ENCODE peak calls at places on chromosomes 7 and 10, in nine cellular contexts. One of them, this sample, is unnamed.

GRCh38 chr10:17098012-17098411 is 31.6 kb downstream of the CUBN start:
- DNase-seq in stimulated activated CD8-positive, alpha-beta memory T cell treated with anti-CD3 and anti-CD28 coated beads, Interleukin-15, amount 100 ng/mL, for 24 hours: no peak
- DNase-seq in right lobe of liver: no peak
- DNase-seq in NCI-H1092: no peak
- DNase-seq in T-cell: no peak
- DNase-seq in psoas muscle: no peak
- DNase-seq in H9: no peak
- DNase-seq in foreskin fibroblast: no peak
- DNase-seq in progenitor cell of endocrine pancreas: no peak
- DNase-seq in this sample: no peak

GRCh38 chr10:71326464-71326881 is 7.4 kb downstream of the SLC29A3 start:
- DNase-seq in stimulated activated CD8-positive, alpha-beta memory T cell treated with anti-CD3 and anti-CD28 coated beads, Interleukin-15, amount 100 ng/mL, for 24 hours: no peak
- DNase-seq in right lobe of liver: no peak
- DNase-seq in NCI-H1092: peak; percentile 87
- DNase-seq in T-cell: no peak
- DNase-seq in psoas muscle: no peak
- DNase-seq in H9: no peak
- DNase-seq in foreskin fibroblast: no peak
- DNase-seq in progenitor cell of endocrine pancreas: no peak
- DNase-seq in this sample: no peak

GRCh38 chr7:81956520-81956919 is 186.7 kb upstream of the HGF start:
- DNase-seq in stimulated activated CD8-positive, alpha-beta memory T cell treated with anti-CD3 and anti-CD28 coated beads, Interleukin-15, amount 100 ng/mL, for 24 hours: no peak
- DNase-seq in right lobe of liver: no peak
- DNase-seq in NCI-H1092: no peak
- DNase-seq in T-cell: no peak
- DNase-seq in psoas muscle: no peak
- DNase-seq in H9: no peak
- DNase-seq in foreskin fibroblast: peak; percentile 76
- DNase-seq in progenitor cell of endocrine pancreas: no peak
- DNase-seq in this sample: no peak

GRCh38 chr7:29878081-29878688 is 71.9 kb downstream of the WIPF3 start:
- DNase-seq in stimulated activated CD8-positive, alpha-beta memory T cell treated with anti-CD3 and anti-CD28 coated beads, Interleukin-15, amount 100 ng/mL, for 24 hours: no peak
- DNase-seq in right lobe of liver: no peak
- DNase-seq in NCI-H1092: peak; percentile 28
- DNase-seq in T-cell: no peak
- DNase-seq in psoas muscle: no peak
- DNase-seq in H9: no peak
- DNase-seq in foreskin fibroblast: peak; percentile 72
- DNase-seq in progenitor cell of endocrine pancreas: no peak
- DNase-seq in this sample: peak; percentile 6

GRCh38 chr10:49173848-49174247 is 14.3 kb downstream of the TMEM273 start:
- DNase-seq in stimulated activated CD8-positive, alpha-beta memory T cell treated with anti-CD3 and anti-CD28 coated beads, Interleukin-15, amount 100 ng/mL, for 24 hours: no peak
- DNase-seq in right lobe of liver: no peak
- DNase-seq in NCI-H1092: no peak
- DNase-seq in T-cell: no peak
- DNase-seq in psoas muscle: no peak
- DNase-seq in H9: no peak
- DNase-seq in foreskin fibroblast: no peak
- DNase-seq in progenitor cell of endocrine pancreas: no peak
- DNase-seq in this sample: no peak

GRCh38 chr10:72730462-72730861 is 38.5 kb downstream of the MCU start:
- DNase-seq in stimulated activated CD8-positive, alpha-beta memory T cell treated with anti-CD3 and anti-CD28 coated beads, Interleukin-15, amount 100 ng/mL, for 24 hours: no peak
- DNase-seq in right lobe of liver: no peak
- DNase-seq in NCI-H1092: no peak
- DNase-seq in T-cell: no peak
- DNase-seq in psoas muscle: no peak
- DNase-seq in H9: no peak
- DNase-seq in foreskin fibroblast: peak; percentile 59
- DNase-seq in progenitor cell of endocrine pancreas: no peak
- DNase-seq in this sample: no peak

GRCh38 chr7:106653488-106653887 is 7.5 kb downstream of the CCDC71L start:
- DNase-seq in stimulated activated CD8-positive, alpha-beta memory T cell treated with anti-CD3 and anti-CD28 coated beads, Interleukin-15, amount 100 ng/mL, for 24 hours: no peak
- DNase-seq in right lobe of liver: no peak
- DNase-seq in NCI-H1092: no peak
- DNase-seq in T-cell: no peak
- DNase-seq in psoas muscle: no peak
- DNase-seq in H9: no peak
- DNase-seq in foreskin fibroblast: no peak
- DNase-seq in progenitor cell of endocrine pancreas: no peak
- DNase-seq in this sample: no peak

GRCh38 chr7:112422842-112423496 is 27.3 kb upstream of the IFRD1 start:
- DNase-seq in stimulated activated CD8-positive, alpha-beta memory T cell treated with anti-CD3 and anti-CD28 coated beads, Interleukin-15, amount 100 ng/mL, for 24 hours: no peak
- DNase-seq in right lobe of liver: peak; percentile 55
- DNase-seq in NCI-H1092: no peak
- DNase-seq in T-cell: no peak
- DNase-seq in psoas muscle: peak; percentile 90
- DNase-seq in H9: peak; percentile 83
- DNase-seq in foreskin fibroblast: peak; percentile 97
- DNase-seq in progenitor cell of endocrine pancreas: no peak
- DNase-seq in this sample: no peak

GRCh38 chr7:85829176-85829575 is 642.3 kb upstream of the SEMA3D start:
- DNase-seq in stimulated activated CD8-positive, alpha-beta memory T cell treated with anti-CD3 and anti-CD28 coated beads, Interleukin-15, amount 100 ng/mL, for 24 hours: no peak
- DNase-seq in right lobe of liver: no peak
- DNase-seq in NCI-H1092: no peak
- DNase-seq in T-cell: no peak
- DNase-seq in psoas muscle: no peak
- DNase-seq in H9: no peak
- DNase-seq in foreskin fibroblast: no peak
- DNase-seq in progenitor cell of endocrine pancreas: no peak
- DNase-seq in this sample: no peak

GRCh38 chr10:116316533-116316932 is 7.7 kb upstream of the CCDC172 start:
- DNase-seq in stimulated activated CD8-positive, alpha-beta memory T cell treated with anti-CD3 and anti-CD28 coated beads, Interleukin-15, amount 100 ng/mL, for 24 hours: no peak
- DNase-seq in right lobe of liver: no peak
- DNase-seq in NCI-H1092: no peak
- DNase-seq in T-cell: no peak
- DNase-seq in psoas muscle: no peak
- DNase-seq in H9: no peak
- DNase-seq in foreskin fibroblast: no peak
- DNase-seq in progenitor cell of endocrine pancreas: no peak
- DNase-seq in this sample: no peak

GRCh38 chr10:66925896-66926719 is at the start of gene LRRTM3:
- DNase-seq in stimulated activated CD8-positive, alpha-beta memory T cell treated with anti-CD3 and anti-CD28 coated beads, Interleukin-15, amount 100 ng/mL, for 24 hours: no peak
- DNase-seq in right lobe of liver: peak; percentile 63
- DNase-seq in NCI-H1092: no peak
- DNase-seq in T-cell: no peak
- DNase-seq in psoas muscle: no peak
- DNase-seq in H9: peak; percentile 84
- DNase-seq in foreskin fibroblast: peak; percentile 76
- DNase-seq in progenitor cell of endocrine pancreas: peak; percentile 16
- DNase-seq in this sample: peak; percentile 12

GRCh38 chr7:135317676-135318326 is 84.2 kb downstream of the STRA8 start:
- DNase-seq in stimulated activated CD8-positive, alpha-beta memory T cell treated with anti-CD3 and anti-CD28 coated beads, Interleukin-15, amount 100 ng/mL, for 24 hours: no peak
- DNase-seq in right lobe of liver: no peak
- DNase-seq in NCI-H1092: no peak
- DNase-seq in T-cell: no peak
- DNase-seq in psoas muscle: no peak
- DNase-seq in H9: no peak
- DNase-seq in foreskin fibroblast: no peak
- DNase-seq in progenitor cell of endocrine pancreas: no peak
- DNase-seq in this sample: no peak

GRCh38 chr10:86652361-86653202 is 1.8 kb upstream of the OPN4 start:
- DNase-seq in stimulated activated CD8-positive, alpha-beta memory T cell treated with anti-CD3 and anti-CD28 coated beads, Interleukin-15, amount 100 ng/mL, for 24 hours: no peak
- DNase-seq in right lobe of liver: peak; percentile 32
- DNase-seq in NCI-H1092: peak; percentile 91
- DNase-seq in T-cell: peak; percentile 17
- DNase-seq in psoas muscle: no peak
- DNase-seq in H9: peak; percentile 31
- DNase-seq in foreskin fibroblast: peak; percentile 61
- DNase-seq in progenitor cell of endocrine pancreas: no peak
- DNase-seq in this sample: no peak

GRCh38 chr7:97770845-97771244 is 39.0 kb downstream of the TAC1 start:
- DNase-seq in stimulated activated CD8-positive, alpha-beta memory T cell treated with anti-CD3 and anti-CD28 coated beads, Interleukin-15, amount 100 ng/mL, for 24 hours: no peak
- DNase-seq in right lobe of liver: no peak
- DNase-seq in NCI-H1092: no peak
- DNase-seq in T-cell: no peak
- DNase-seq in psoas muscle: no peak
- DNase-seq in H9: no peak
- DNase-seq in foreskin fibroblast: no peak
- DNase-seq in progenitor cell of endocrine pancreas: no peak
- DNase-seq in this sample: no peak

GRCh38 chr7:45563804-45564461 is 10.2 kb upstream of the ADCY1 start:
- DNase-seq in stimulated activated CD8-positive, alpha-beta memory T cell treated with anti-CD3 and anti-CD28 coated beads, Interleukin-15, amount 100 ng/mL, for 24 hours: no peak
- DNase-seq in right lobe of liver: no peak
- DNase-seq in NCI-H1092: no peak
- DNase-seq in T-cell: no peak
- DNase-seq in psoas muscle: no peak
- DNase-seq in H9: no peak
- DNase-seq in foreskin fibroblast: no peak
- DNase-seq in progenitor cell of endocrine pancreas: no peak
- DNase-seq in this sample: no peak

GRCh38 chr10:615583-616152 is 73.8 kb downstream of the DIP2C start:
- DNase-seq in stimulated activated CD8-positive, alpha-beta memory T cell treated with anti-CD3 and anti-CD28 coated beads, Interleukin-15, amount 100 ng/mL, for 24 hours: no peak
- DNase-seq in right lobe of liver: no peak
- DNase-seq in NCI-H1092: no peak
- DNase-seq in T-cell: no peak
- DNase-seq in psoas muscle: no peak
- DNase-seq in H9: no peak
- DNase-seq in foreskin fibroblast: peak; percentile 87
- DNase-seq in progenitor cell of endocrine pancreas: no peak
- DNase-seq in this sample: no peak

GRCh38 chr7:137953692-137954470 is 48.0 kb downstream of the CREB3L2 start:
- DNase-seq in stimulated activated CD8-positive, alpha-beta memory T cell treated with anti-CD3 and anti-CD28 coated beads, Interleukin-15, amount 100 ng/mL, for 24 hours: no peak
- DNase-seq in right lobe of liver: no peak
- DNase-seq in NCI-H1092: no peak
- DNase-seq in T-cell: no peak
- DNase-seq in psoas muscle: no peak
- DNase-seq in H9: no peak
- DNase-seq in foreskin fibroblast: peak; percentile 52
- DNase-seq in progenitor cell of endocrine pancreas: no peak
- DNase-seq in this sample: no peak

GRCh38 chr10:67695555-67695954 is 440 bp downstream of the CTNNA3 start:
- DNase-seq in stimulated activated CD8-positive, alpha-beta memory T cell treated with anti-CD3 and anti-CD28 coated beads, Interleukin-15, amount 100 ng/mL, for 24 hours: no peak
- DNase-seq in right lobe of liver: no peak
- DNase-seq in NCI-H1092: no peak
- DNase-seq in T-cell: no peak
- DNase-seq in psoas muscle: no peak
- DNase-seq in H9: no peak
- DNase-seq in foreskin fibroblast: no peak
- DNase-seq in progenitor cell of endocrine pancreas: no peak
- DNase-seq in this sample: no peak

GRCh38 chr10:119542990-119543813 is 683 bp upstream of the RGS10 start:
- DNase-seq in stimulated activated CD8-positive, alpha-beta memory T cell treated with anti-CD3 and anti-CD28 coated beads, Interleukin-15, amount 100 ng/mL, for 24 hours: no peak
- DNase-seq in right lobe of liver: peak; percentile 54
- DNase-seq in NCI-H1092: no peak
- DNase-seq in T-cell: peak; percentile 56
- DNase-seq in psoas muscle: peak; percentile 76
- DNase-seq in H9: peak; percentile 61
- DNase-seq in foreskin fibroblast: peak; percentile 80
- DNase-seq in progenitor cell of endocrine pancreas: peak; percentile 39
- DNase-seq in this sample: peak; percentile 61

GRCh38 chr10:48452879-48453412 is 146.5 kb downstream of the MAPK8 start:
- DNase-seq in stimulated activated CD8-positive, alpha-beta memory T cell treated with anti-CD3 and anti-CD28 coated beads, Interleukin-15, amount 100 ng/mL, for 24 hours: no peak
- DNase-seq in right lobe of liver: peak; percentile 34
- DNase-seq in NCI-H1092: no peak
- DNase-seq in T-cell: no peak
- DNase-seq in psoas muscle: peak; percentile 25
- DNase-seq in H9: no peak
- DNase-seq in foreskin fibroblast: no peak
- DNase-seq in progenitor cell of endocrine pancreas: no peak
- DNase-seq in this sample: no peak

GRCh38 chr7:112550468-112551060 is 69.8 kb downstream of the LSMEM1 start:
- DNase-seq in stimulated activated CD8-positive, alpha-beta memory T cell treated with anti-CD3 and anti-CD28 coated beads, Interleukin-15, amount 100 ng/mL, for 24 hours: no peak
- DNase-seq in right lobe of liver: no peak
- DNase-seq in NCI-H1092: no peak
- DNase-seq in T-cell: no peak
- DNase-seq in psoas muscle: no peak
- DNase-seq in H9: no peak
- DNase-seq in foreskin fibroblast: peak; percentile 80
- DNase-seq in progenitor cell of endocrine pancreas: no peak
- DNase-seq in this sample: peak; percentile 43

GRCh38 chr10:43287056-43288007 is 20.5 kb upstream of the RASGEF1A start:
- DNase-seq in stimulated activated CD8-positive, alpha-beta memory T cell treated with anti-CD3 and anti-CD28 coated beads, Interleukin-15, amount 100 ng/mL, for 24 hours: no peak
- DNase-seq in right lobe of liver: no peak
- DNase-seq in NCI-H1092: no peak
- DNase-seq in T-cell: peak; percentile 58
- DNase-seq in psoas muscle: no peak
- DNase-seq in H9: no peak
- DNase-seq in foreskin fibroblast: no peak
- DNase-seq in progenitor cell of endocrine pancreas: no peak
- DNase-seq in this sample: peak; percentile 52

GRCh38 chr10:109426987-109427386 is 496.3 kb downstream of the XPNPEP1 start:
- DNase-seq in stimulated activated CD8-positive, alpha-beta memory T cell treated with anti-CD3 and anti-CD28 coated beads, Interleukin-15, amount 100 ng/mL, for 24 hours: no peak
- DNase-seq in right lobe of liver: no peak
- DNase-seq in NCI-H1092: no peak
- DNase-seq in T-cell: no peak
- DNase-seq in psoas muscle: no peak
- DNase-seq in H9: no peak
- DNase-seq in foreskin fibroblast: no peak
- DNase-seq in progenitor cell of endocrine pancreas: no peak
- DNase-seq in this sample: no peak

GRCh38 chr7:11170863-11171568 is 197.3 kb downstream of the PHF14 start:
- DNase-seq in stimulated activated CD8-positive, alpha-beta memory T cell treated with anti-CD3 and anti-CD28 coated beads, Interleukin-15, amount 100 ng/mL, for 24 hours: no peak
- DNase-seq in right lobe of liver: no peak
- DNase-seq in NCI-H1092: no peak
- DNase-seq in T-cell: no peak
- DNase-seq in psoas muscle: no peak
- DNase-seq in H9: no peak
- DNase-seq in foreskin fibroblast: no peak
- DNase-seq in progenitor cell of endocrine pancreas: no peak
- DNase-seq in this sample: no peak

GRCh38 chr10:96261930-96262329 is 9.4 kb downstream of the BLNK start:
- DNase-seq in stimulated activated CD8-positive, alpha-beta memory T cell treated with anti-CD3 and anti-CD28 coated beads, Interleukin-15, amount 100 ng/mL, for 24 hours: no peak
- DNase-seq in right lobe of liver: no peak
- DNase-seq in NCI-H1092: no peak
- DNase-seq in T-cell: no peak
- DNase-seq in psoas muscle: no peak
- DNase-seq in H9: no peak
- DNase-seq in foreskin fibroblast: no peak
- DNase-seq in progenitor cell of endocrine pancreas: no peak
- DNase-seq in this sample: no peak

GRCh38 chr7:44769381-44770209 is 20.9 kb downstream of the ZMIZ2 start:
- DNase-seq in stimulated activated CD8-positive, alpha-beta memory T cell treated with anti-CD3 and anti-CD28 coated beads, Interleukin-15, amount 100 ng/mL, for 24 hours: no peak
- DNase-seq in right lobe of liver: no peak
- DNase-seq in NCI-H1092: no peak
- DNase-seq in T-cell: no peak
- DNase-seq in psoas muscle: no peak
- DNase-seq in H9: no peak
- DNase-seq in foreskin fibroblast: peak; percentile 46
- DNase-seq in progenitor cell of endocrine pancreas: no peak
- DNase-seq in this sample: peak; percentile 20

GRCh38 chr7:101784275-101785127 is 32.9 kb upstream of the CUX1 start:
- DNase-seq in stimulated activated CD8-positive, alpha-beta memory T cell treated with anti-CD3 and anti-CD28 coated beads, Interleukin-15, amount 100 ng/mL, for 24 hours: no peak
- DNase-seq in right lobe of liver: no peak
- DNase-seq in NCI-H1092: no peak
- DNase-seq in T-cell: no peak
- DNase-seq in psoas muscle: no peak
- DNase-seq in H9: no peak
- DNase-seq in foreskin fibroblast: peak; percentile 64
- DNase-seq in progenitor cell of endocrine pancreas: no peak
- DNase-seq in this sample: no peak

GRCh38 chr7:85669139-85669692 is 482.4 kb upstream of the SEMA3D start:
- DNase-seq in stimulated activated CD8-positive, alpha-beta memory T cell treated with anti-CD3 and anti-CD28 coated beads, Interleukin-15, amount 100 ng/mL, for 24 hours: no peak
- DNase-seq in right lobe of liver: no peak
- DNase-seq in NCI-H1092: no peak
- DNase-seq in T-cell: no peak
- DNase-seq in psoas muscle: no peak
- DNase-seq in H9: no peak
- DNase-seq in foreskin fibroblast: peak; percentile 10
- DNase-seq in progenitor cell of endocrine pancreas: no peak
- DNase-seq in this sample: no peak

GRCh38 chr10:13834581-13835286 is 248.0 kb downstream of the PRPF18 start:
- DNase-seq in stimulated activated CD8-positive, alpha-beta memory T cell treated with anti-CD3 and anti-CD28 coated beads, Interleukin-15, amount 100 ng/mL, for 24 hours: no peak
- DNase-seq in right lobe of liver: no peak
- DNase-seq in NCI-H1092: no peak
- DNase-seq in T-cell: no peak
- DNase-seq in psoas muscle: no peak
- DNase-seq in H9: no peak
- DNase-seq in foreskin fibroblast: peak; percentile 13
- DNase-seq in progenitor cell of endocrine pancreas: no peak
- DNase-seq in this sample: no peak

GRCh38 chr7:2894118-2894940 is 50.2 kb upstream of the GNA12 start:
- DNase-seq in stimulated activated CD8-positive, alpha-beta memory T cell treated with anti-CD3 and anti-CD28 coated beads, Interleukin-15, amount 100 ng/mL, for 24 hours: peak; percentile 26
- DNase-seq in right lobe of liver: no peak
- DNase-seq in NCI-H1092: peak; percentile 44
- DNase-seq in T-cell: peak; percentile 47
- DNase-seq in psoas muscle: no peak
- DNase-seq in H9: no peak
- DNase-seq in foreskin fibroblast: no peak
- DNase-seq in progenitor cell of endocrine pancreas: no peak
- DNase-seq in this sample: peak; percentile 33

GRCh38 chr7:37571806-37572205 is 111.8 kb upstream of the GPR141 start:
- DNase-seq in stimulated activated CD8-positive, alpha-beta memory T cell treated with anti-CD3 and anti-CD28 coated beads, Interleukin-15, amount 100 ng/mL, for 24 hours: no peak
- DNase-seq in right lobe of liver: no peak
- DNase-seq in NCI-H1092: no peak
- DNase-seq in T-cell: no peak
- DNase-seq in psoas muscle: no peak
- DNase-seq in H9: no peak
- DNase-seq in foreskin fibroblast: no peak
- DNase-seq in progenitor cell of endocrine pancreas: no peak
- DNase-seq in this sample: no peak